ENCODE peak calls at places on chromosomes 11 and 22, in seven cellular contexts. P is activated T-cell treated with anti-CD3 and anti-CD28 coated beads for 1 hour; W is posterior cingulate gyrus; M is stimulated activated CD4-positive, alpha-beta T cell treated with anti-CD3 and anti-CD28 coated beads, Interleukin-2, amount 100 ng/mL, for 24 hours; O is EH; U is brain microvascular endothelial cell; B is activated B cell treated with CpG ODN at 0.5 μM for 24 hours. I is an unnamed sample.

GRCh38 chr22:37331034-37331428 is 48.7 kb downstream of the CYTH4 start:
- DNase-seq in U (peak; percentile 53), O (peak; percentile 56), P (no peak), W (peak; percentile 47), M (no peak), B (no peak), I (peak; percentile 79)

GRCh38 chr11:19660076-19660475 is 52.6 kb upstream of the NAV2 start:
- DNase-seq in W (no peak), U (peak; percentile 70), P (no peak), M (no peak), B (no peak), O (peak; percentile 71), I (peak; percentile 70)

GRCh38 chr11:123194308-123195181 is 503 bp downstream of the CLMP start:
- DNase-seq in U (no peak), W (no peak), O (peak; percentile 66), P (no peak), B (no peak), M (no peak), I (peak; percentile 63)

GRCh38 chr11:3926458-3927095 is 71.1 kb downstream of the STIM1 start:
- DNase-seq in W (no peak), M (no peak), U (no peak), O (no peak), B (no peak), P (no peak), I (no peak)

GRCh38 chr22:29000225-29000556 is 61.4 kb downstream of the C22orf31 start:
- DNase-seq in M (no peak), P (no peak), W (no peak), B (no peak), U (no peak), O (no peak), I (peak; percentile 36)

GRCh38 chr11:5712507-5712906 is 22.9 kb downstream of the TRIM22 start:
- DNase-seq in O (peak; percentile 3), B (no peak), U (no peak), M (no peak), P (no peak), W (no peak), I (peak; percentile 21)

GRCh38 chr11:19013181-19013857 is 47.2 kb downstream of the MRGPRX2 start:
- DNase-seq in B (no peak), U (no peak), W (no peak), M (no peak), O (no peak), P (no peak), I (no peak)

GRCh38 chr11:10275714-10276113 is 18.3 kb downstream of the SBF2 start:
- DNase-seq in O (peak; percentile 31), U (no peak), B (no peak), M (no peak), P (no peak), W (no peak), I (no peak)

GRCh38 chr11:61495801-61496601 is 12.5 kb upstream of the LRRC10B start:
- DNase-seq in M (no peak), W (peak; percentile 44), B (no peak), P (no peak), U (no peak), O (no peak), I (peak; percentile 81)

GRCh38 chr11:46363031-46363407 is 15.8 kb downstream of the DGKZ start:
- DNase-seq in M (no peak), B (no peak), O (peak; percentile 86), P (no peak), U (peak; percentile 83), W (peak; percentile 51), I (no peak)

GRCh38 chr11:2482745-2483144 is 37.9 kb downstream of the KCNQ1 start:
- DNase-seq in M (no peak), P (no peak), O (no peak), B (no peak), W (no peak), U (no peak), I (no peak)

GRCh38 chr11:128904872-128905344 is 13.8 kb downstream of the KCNJ5 start:
- DNase-seq in O (peak; percentile 25), M (no peak), U (no peak), B (no peak), P (no peak), W (no peak), I (peak; percentile 68)

GRCh38 chr11:279966-280761 is 2.0 kb downstream of the NLRP6 start:
- DNase-seq in O (peak; percentile 31), P (no peak), U (no peak), M (peak; percentile 51), W (no peak), B (peak; percentile 43), I (no peak)

GRCh38 chr22:44753189-44754042 is 1.0 kb downstream of the ARHGAP8 start:
- DNase-seq in B (no peak), P (no peak), U (peak; percentile 55), W (no peak), M (no peak), O (peak; percentile 65), I (peak; percentile 64)

GRCh38 chr11:68216171-68216938 is 3.3 kb upstream of the KMT5B start:
- DNase-seq in B (no peak), U (no peak), W (no peak), P (no peak), O (no peak), M (no peak), I (no peak)

GRCh38 chr11:45384711-45385241 is 98.6 kb upstream of the SYT13 start:
- DNase-seq in M (no peak), W (no peak), O (no peak), B (no peak), P (no peak), U (no peak), I (no peak)

GRCh38 chr11:3723014-3723708 is 52.0 kb upstream of the CHRNA10 start:
- DNase-seq in W (no peak), B (no peak), U (peak; percentile 94), P (no peak), O (peak; percentile 99), M (no peak), I (peak; percentile 95)

GRCh38 chr11:107293677-107294344 is 163.8 kb downstream of the CWF19L2 start:
- DNase-seq in B (no peak), M (no peak), O (no peak), W (no peak), P (no peak), U (peak; percentile 5), I (peak; percentile 5)

GRCh38 chr22:47623740-47624103 is 861.3 kb downstream of the TBC1D22A start:
- DNase-seq in P (no peak), O (no peak), M (no peak), U (no peak), W (no peak), B (no peak), I (no peak)

GRCh38 chr11:68413591-68413999 is 47.0 kb upstream of the PPP6R3 start:
- DNase-seq in O (no peak), B (no peak), W (no peak), U (no peak), M (no peak), P (no peak), I (no peak)

GRCh38 chr22:24593810-24594568 is 1.1 kb upstream of the LRRC75B start:
- DNase-seq in B (no peak), P (no peak), M (no peak), W (no peak), U (no peak), O (no peak), I (no peak)

GRCh38 chr11:46290598-46291309 is 13.3 kb downstream of the CREB3L1 start:
- DNase-seq in B (no peak), O (peak; percentile 99), M (no peak), U (peak; percentile 94), W (no peak), P (no peak), I (peak; percentile 96)

GRCh38 chr11:3123761-3124733 is 41.1 kb downstream of the OSBPL5 start:
- DNase-seq in W (peak; percentile 5), M (no peak), B (no peak), U (peak; percentile 92), O (peak; percentile 97), P (no peak), I (peak; percentile 97)

GRCh38 chr11:118870396-118871343 is 13.0 kb upstream of the CXCR5 start:
- DNase-seq in W (peak; percentile 64), U (no peak), P (no peak), O (peak; percentile 51), M (peak; percentile 30), B (peak; percentile 54), I (peak; percentile 50)

GRCh38 chr22:41382098-41382578 is 396 bp downstream of the TEF start:
- DNase-seq in M (peak; percentile 64), P (peak; percentile 48), O (no peak), W (peak; percentile 62), U (no peak), B (no peak), I (no peak)

GRCh38 chr22:38850941-38851849 is 7.4 kb upstream of the NPTXR start:
- DNase-seq in P (no peak), U (peak; percentile 44), B (no peak), W (no peak), M (no peak), O (peak; percentile 65), I (peak; percentile 59)

GRCh38 chr11:133694701-133695100 is 150.6 kb downstream of the SPATA19 start:
- DNase-seq in P (no peak), B (no peak), W (no peak), M (no peak), U (no peak), O (no peak), I (no peak)

GRCh38 chr11:127919206-127920000 is 668.0 kb downstream of the ETS1 start:
- DNase-seq in M (no peak), B (no peak), P (no peak), O (peak; percentile 94), W (no peak), U (peak; percentile 84), I (peak; percentile 89)

GRCh38 chr11:7527029-7527428 is 13.2 kb downstream of the PPFIBP2 start:
- DNase-seq in U (no peak), W (no peak), M (no peak), P (peak; percentile 20), B (no peak), O (no peak), I (no peak)